ENCODE peak calls at places on chromosomes 6 and 20, in ten cellular contexts. N is breast epithelium, B is GM12891, G is HCT116, O is esophagus muscularis mucosa, K is H54, V is ovary, Q is A549, I is GM12892, M is sigmoid colon. U is an unnamed sample.
A peak's percentile ranks its signal among the peaks of the same experiment; 100 is the strongest.

GRCh38 chr6:7993952-7994351 is 70.2 kb downstream of the BLOC1S5 start:
- DNase-seq in Q (no peak), B (no peak), O (no peak), V (no peak), G (no peak), K (no peak), M (no peak), I (no peak), N (no peak), U (no peak)

GRCh38 chr20:32249030-32249738 is 28.3 kb upstream of the KIF3B start:
- DNase-seq in B (no peak), N (no peak), V (no peak), G (no peak), O (no peak), I (no peak), Q (no peak), M (no peak), K (no peak), U (no peak)

GRCh38 chr6:14738933-14739332 is 506.9 kb upstream of the JARID2 start:
- DNase-seq in G (no peak), Q (no peak), M (no peak), O (no peak), B (no peak), K (no peak), V (no peak), I (no peak), N (no peak), U (no peak)

GRCh38 chr6:20827798-20828197 is 293.5 kb downstream of the CDKAL1 start:
- DNase-seq in V (no peak), M (no peak), K (no peak), G (no peak), Q (no peak), O (no peak), B (no peak), N (no peak), I (no peak), U (no peak)

GRCh38 chr6:113461153-113461897 is 395.8 kb upstream of the MARCKS start:
- DNase-seq in Q (no peak), B (no peak), I (no peak), V (no peak), G (no peak), N (no peak), K (no peak), O (no peak), M (no peak), U (no peak)

GRCh38 chr6:130937942-130938604 is 110.9 kb downstream of the SMLR1 start:
- DNase-seq in V (no peak), M (no peak), N (no peak), B (no peak), O (no peak), K (peak; percentile 35), G (peak; percentile 36), Q (no peak), I (no peak), U (no peak)

GRCh38 chr20:63974402-63975200 is 4.8 kb downstream of the SAMD10 start:
- DNase-seq in Q (no peak), B (no peak), M (peak; percentile 69), N (no peak), G (no peak), O (no peak), V (peak; percentile 48), I (peak; percentile 23), K (no peak), U (no peak)

GRCh38 chr6:119284861-119285521 is 64.6 kb downstream of the MAN1A1 start:
- DNase-seq in G (no peak), M (no peak), V (no peak), B (no peak), I (no peak), K (no peak), O (no peak), Q (no peak), N (no peak), U (no peak)

GRCh38 chr6:33088258-33088930 is 12.6 kb downstream of the HLA-DPB1 start:
- DNase-seq in N (no peak), G (peak; percentile 27), O (peak; percentile 45), M (no peak), V (no peak), B (no peak), I (no peak), Q (no peak), K (no peak), U (no peak)

DNA sequence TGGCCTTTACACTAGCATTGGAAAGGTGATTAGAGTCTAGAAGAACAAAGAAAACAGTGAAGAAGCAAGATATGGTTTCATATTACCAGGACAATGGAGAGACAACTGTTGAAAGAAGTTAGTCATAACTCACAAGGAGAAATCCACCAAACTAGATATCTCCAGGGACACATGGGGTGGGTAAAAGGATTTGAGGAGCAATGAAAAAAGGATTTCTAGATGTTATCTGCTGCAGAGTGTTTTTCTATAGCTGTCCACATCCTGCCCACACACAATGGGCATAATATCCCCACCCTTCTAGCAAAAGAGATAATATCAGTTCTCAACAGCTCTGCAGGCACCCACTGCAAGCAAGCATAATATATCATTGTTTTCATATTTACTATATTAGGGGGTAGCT is 303.1 kb downstream of the HAO1 start:
- DNase-seq in V (no peak), M (no peak), G (no peak), K (no peak), N (no peak), I (no peak), O (no peak), Q (no peak), B (no peak), U (no peak)
- TF ChIP-seq POLR2A in V (no peak), M (no peak), G (no peak), K (no peak), N (no peak), I (no peak), O (no peak), Q (no peak), B (no peak), U (no peak)

DNA sequence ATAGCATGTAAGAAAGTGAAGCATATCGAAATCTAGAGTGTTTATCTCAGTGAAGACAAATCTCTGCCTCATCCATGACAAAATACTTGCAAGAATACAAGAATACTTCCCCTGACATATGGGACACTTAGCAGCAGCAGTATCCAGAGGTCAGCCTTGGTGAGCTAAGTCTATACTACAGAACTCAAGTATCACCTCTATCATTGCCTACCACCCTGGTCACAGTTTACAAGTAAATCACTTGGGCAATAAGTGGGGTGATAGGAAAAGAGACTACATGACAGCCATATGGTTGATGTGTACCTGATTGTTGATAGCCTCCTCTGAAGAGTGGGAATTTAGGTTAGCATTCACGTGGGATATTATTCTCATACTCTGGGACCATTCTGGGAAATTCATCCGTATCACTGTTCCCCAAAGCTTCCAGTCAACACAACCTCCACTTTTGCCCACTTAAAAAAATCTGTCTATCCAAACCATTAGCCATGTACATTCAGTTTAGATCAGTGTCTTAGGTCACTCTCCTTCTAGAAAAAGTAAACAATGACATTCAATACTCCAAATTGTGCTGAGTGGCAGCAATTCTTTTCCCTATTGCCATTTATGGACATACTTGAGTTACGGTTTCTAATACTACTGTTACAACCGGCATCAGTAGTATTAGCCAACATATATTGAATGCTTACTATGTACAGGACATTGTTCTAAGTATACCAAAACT is 118.2 kb upstream of the PRSS16 start:
- DNase-seq in Q (no peak), M (no peak), G (no peak), I (no peak), V (no peak), N (no peak), B (no peak), O (no peak), K (no peak), U (no peak)
- TF ChIP-seq POLR2A in Q (no peak), M (no peak), G (no peak), I (no peak), V (no peak), N (no peak), B (no peak), O (no peak), K (no peak), U (no peak)

DNA sequence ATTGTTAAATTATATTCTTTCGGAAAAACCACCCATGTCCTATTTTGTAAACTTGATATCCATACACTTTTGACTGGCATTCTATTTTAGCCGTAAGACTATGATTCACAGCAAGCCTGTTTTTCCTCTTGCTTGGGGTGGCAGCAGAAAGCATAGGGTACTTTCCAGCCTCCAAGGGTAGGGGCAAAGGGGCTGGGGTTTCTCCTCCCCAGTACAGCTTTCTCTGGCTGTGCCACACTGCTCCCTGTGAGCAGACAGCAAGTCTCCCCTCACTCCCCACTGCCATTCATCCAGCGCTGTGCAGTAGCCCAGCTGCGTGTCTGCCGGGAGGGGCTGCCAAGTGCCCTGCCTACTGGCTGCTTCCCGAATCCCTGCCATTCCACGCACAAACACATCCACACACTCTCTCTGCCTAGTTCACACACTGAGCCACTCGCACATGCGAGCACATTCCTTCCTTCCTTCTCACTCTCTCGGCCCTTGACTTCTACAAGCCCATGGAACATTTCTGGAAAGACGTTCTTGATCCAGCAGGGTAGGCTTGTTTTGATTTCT is 2.1 kb upstream of the ESR1 start:
- DNase-seq in B (no peak), K (no peak), M (no peak), O (no peak), G (no peak), Q (no peak), V (peak; percentile 43), N (peak; percentile 66), I (no peak), U (peak; percentile 24)
- TF ChIP-seq POLR2A in B (no peak), K (no peak), M (no peak), O (no peak), G (no peak), Q (no peak), V (peak; percentile 38), N (no peak), I (no peak), U (peak; percentile 65)

DNA sequence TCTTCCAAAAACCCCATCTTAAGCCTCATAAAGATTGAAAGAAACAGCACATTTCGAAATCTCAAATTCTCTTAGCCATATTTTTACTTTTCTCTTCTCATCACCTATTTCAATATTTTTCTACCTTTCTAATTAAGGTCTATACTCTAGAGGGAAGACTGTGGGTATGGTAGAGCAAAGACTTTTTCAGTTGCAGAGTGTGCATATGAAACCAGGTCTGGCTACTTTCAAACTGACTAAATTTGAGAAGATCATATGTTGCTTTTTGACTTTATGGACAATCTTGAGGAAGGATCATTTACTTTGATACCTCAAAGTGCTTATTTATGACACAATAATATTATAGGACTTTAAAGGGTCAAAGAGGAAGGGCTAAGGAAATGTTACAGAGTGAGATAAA is 20.7 kb downstream of the FILIP1 start:
- DNase-seq in G (no peak), B (no peak), K (no peak), V (no peak), Q (no peak), I (no peak), N (no peak), O (no peak), M (no peak), U (no peak)
- TF ChIP-seq POLR2A in G (no peak), B (no peak), K (no peak), V (no peak), Q (no peak), I (no peak), N (no peak), O (no peak), M (no peak), U (no peak)